ENCODE peak calls at places on chromosomes 16 and 17, in ten cellular contexts. Y is vagina; C is A549; M is endothelial cell of umbilical vein; P is adrenal gland; B is left lung; Z is naive thymus-derived CD4-positive, alpha-beta T cell; K is GM23248; V is PC-9; A is PC-3. Q is an unnamed sample.

GRCh38 chr16:58730724-58731370 is 3.3 kb downstream of the GOT2 start:
- DNase-seq in Y (no peak), C (no peak), M (no peak), P (no peak), B (no peak), Z (no peak), K (no peak), V (no peak), A (no peak), Q (no peak)

GRCh38 chr17:6110088-6110487 is 39.9 kb downstream of the WSCD1 start:
- DNase-seq in Y (no peak), C (no peak), M (no peak), P (no peak), B (no peak), Z (no peak), K (no peak), V (no peak), A (peak; percentile 56), Q (peak; percentile 45)

GRCh38 chr17:7806592-7806991 is 27.4 kb upstream of the KDM6B start:
- DNase-seq in Y (no peak), C (no peak), M (no peak), P (no peak), B (no peak), Z (no peak), K (no peak), V (no peak), A (no peak), Q (no peak)

GRCh38 chr16:53504665-53505064 is 1.7 kb upstream of the AKTIP start:
- DNase-seq in Y (no peak), C (no peak), M (peak; percentile 77), P (peak; percentile 15), B (no peak), Z (no peak), K (peak; percentile 59), V (no peak), A (no peak), Q (peak; percentile 9)

GRCh38 chr16:46885960-46886763 is 2.0 kb downstream of the GPT2 start:
- DNase-seq in Y (no peak), C (no peak), M (no peak), P (no peak), B (no peak), Z (no peak), K (peak; percentile 7), V (no peak), A (no peak), Q (peak; percentile 20)

GRCh38 chr16:15961060-15961511 is 11.7 kb downstream of the ABCC1 start:
- DNase-seq in Y (no peak), C (no peak), M (peak; percentile 77), P (no peak), B (no peak), Z (peak; percentile 79), K (no peak), V (no peak), A (no peak), Q (peak; percentile 34)

GRCh38 chr17:79874329-79874981 is 35.2 kb upstream of the CBX4 start:
- DNase-seq in Y (no peak), C (peak; percentile 72), M (peak; percentile 46), P (no peak), B (no peak), Z (peak; percentile 38), K (peak; percentile 40), V (no peak), A (peak; percentile 75), Q (peak; percentile 63)

GRCh38 chr17:58186591-58186990 is 5.9 kb upstream of the EPX start:
- DNase-seq in Y (no peak), C (no peak), M (no peak), P (no peak), B (no peak), Z (no peak), K (no peak), V (no peak), A (no peak), Q (no peak)

GRCh38 chr16:87832759-87833502 is 36.4 kb downstream of the SLC7A5 start:
- DNase-seq in Y (no peak), C (peak; percentile 54), M (no peak), P (no peak), B (no peak), Z (no peak), K (no peak), V (no peak), A (no peak), Q (no peak)

GRCh38 chr17:60141111-60142018 is 8.4 kb upstream of the CA4 start:
- DNase-seq in Y (no peak), C (no peak), M (no peak), P (peak; percentile 45), B (no peak), Z (no peak), K (peak; percentile 30), V (peak; percentile 44), A (no peak), Q (no peak)

DNA sequence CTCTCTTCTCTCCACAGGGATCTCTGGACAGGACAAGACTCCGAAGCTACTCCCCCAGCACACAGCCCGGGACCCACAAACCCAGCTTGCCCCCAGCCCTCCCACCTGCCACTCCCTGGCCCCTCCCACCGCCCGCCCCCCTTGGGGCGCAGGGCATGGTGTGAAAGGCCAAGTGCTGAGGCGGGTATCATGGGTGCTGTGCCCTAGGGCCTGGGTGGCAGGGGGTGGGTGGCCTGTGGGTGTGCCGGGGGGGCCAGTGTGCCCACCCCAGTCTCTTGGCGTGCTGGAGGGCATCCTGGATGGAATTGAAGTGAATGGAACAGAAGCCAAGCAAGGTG is 11.4 kb downstream of the THRA start:
- DNase-seq in Y (no peak), C (no peak), M (no peak), P (no peak), B (no peak), Z (no peak), K (no peak), V (no peak), A (no peak), Q (no peak)
- H3K4me1 ChIP-seq in Y (peaks cover 79% of the 10 kb centered on the region), C (peaks cover 71% of the 10 kb centered on the region), M (peaks cover 24% of the 10 kb centered on the region), P (peaks cover 83% of the 10 kb centered on the region), B (peaks cover 81% of the 10 kb centered on the region), Z (peaks cover 48% of the 10 kb centered on the region), K (peaks cover 39% of the 10 kb centered on the region), V (peaks cover 18% of the 10 kb centered on the region), A (peaks cover 20% of the 10 kb centered on the region), Q (peaks cover 13% of the 10 kb centered on the region)

DNA sequence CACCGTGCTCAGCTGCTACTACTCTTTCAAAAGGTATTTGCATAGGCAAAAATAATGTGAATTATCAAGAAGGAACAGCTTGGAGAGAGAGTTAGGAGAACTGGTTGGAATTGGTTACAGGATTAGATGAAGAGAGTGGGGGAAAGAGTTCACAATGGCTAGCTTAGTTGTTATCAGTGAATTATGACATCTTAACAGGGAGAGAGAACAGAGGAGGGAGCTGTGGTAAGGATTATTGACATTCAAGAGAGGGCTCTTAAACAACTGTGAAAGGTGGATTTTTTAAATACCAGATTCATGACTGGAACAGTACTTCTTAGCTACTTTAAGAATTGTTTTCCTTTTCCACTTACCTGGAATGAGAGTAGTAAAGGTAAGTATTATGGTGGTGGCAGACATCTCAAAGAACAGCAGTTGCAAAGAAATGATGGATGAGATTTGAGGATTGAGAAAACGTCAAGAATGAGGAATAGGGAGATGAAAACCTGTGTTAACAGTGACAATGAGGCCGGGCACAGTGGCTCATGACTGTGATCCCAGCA is 43.9 kb upstream of the SLC5A11 start:
- DNase-seq in Y (no peak), C (no peak), M (no peak), P (no peak), B (no peak), Z (no peak), K (no peak), V (no peak), A (no peak), Q (no peak)
- H3K27ac ChIP-seq in Y (no peak overlapping the region), C (no peak overlapping the region), M (no peak overlapping the region), P (no peak overlapping the region), B (no peak overlapping the region), Z (no peak overlapping the region), K (no peak overlapping the region), V (no peak overlapping the region), A (no peak overlapping the region), Q (no peak overlapping the region)

DNA sequence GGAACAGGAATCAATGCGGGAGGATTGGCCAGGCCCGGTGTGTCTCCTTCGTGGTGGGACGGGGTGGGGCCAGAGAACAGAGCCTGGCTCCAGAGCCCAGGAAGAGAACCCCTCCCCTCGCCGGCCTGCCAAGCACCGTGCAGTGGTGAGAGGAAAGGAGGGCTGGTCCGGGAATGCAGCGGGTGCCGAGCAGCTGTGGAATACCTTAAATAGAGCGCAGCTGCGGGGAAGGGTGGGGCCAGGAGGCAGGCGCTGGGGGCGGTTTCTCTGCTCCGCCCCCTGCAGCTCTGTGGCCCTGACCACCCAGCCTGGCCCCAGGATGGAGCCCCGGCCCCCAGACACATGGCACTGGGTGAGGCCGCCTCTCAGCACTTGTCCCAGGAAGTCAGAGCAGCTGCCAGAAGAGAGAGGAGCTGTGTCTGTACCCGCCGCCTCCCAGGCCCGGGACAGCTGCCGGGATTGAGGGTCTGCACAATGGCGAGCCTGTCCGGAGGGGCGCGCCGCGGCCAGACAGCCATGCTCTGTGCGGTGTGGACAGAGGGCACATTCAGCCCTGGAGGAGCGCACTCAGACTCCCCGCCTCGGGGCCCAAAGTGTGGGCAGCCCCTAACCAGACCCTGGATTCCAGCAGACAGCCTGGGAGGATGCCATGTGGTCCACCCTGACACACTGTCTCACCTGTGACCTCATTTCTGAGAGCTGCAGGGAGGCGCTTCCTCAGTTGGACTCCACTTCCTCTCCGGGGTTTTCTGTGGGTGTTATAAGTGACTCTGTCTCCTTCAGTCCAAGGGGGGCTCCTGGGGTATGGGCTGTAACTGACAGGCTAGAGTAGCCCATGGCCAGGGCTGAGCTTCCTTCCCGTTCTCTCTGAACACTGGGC is 268.8 kb downstream of the SEC14L1 start:
- DNase-seq in Y (no peak), C (no peak), M (no peak), P (no peak), B (peak; percentile 64), Z (no peak), K (peak; percentile 68), V (no peak), A (no peak), Q (no peak)
- H3K4me3 ChIP-seq in Y (no peak overlapping the region), C (no peak overlapping the region), M (no peak overlapping the region), P (no peak overlapping the region), B (no peak overlapping the region), Z (peak overlapping the region; percentile 36), K (no peak overlapping the region), V (no peak overlapping the region), A (no peak overlapping the region), Q (no peak overlapping the region)

GRCh38 chr16:85602402-85602801 is 10.7 kb upstream of the GSE1 start:
- DNase-seq in Y (no peak), C (no peak), M (no peak), P (no peak), B (no peak), Z (no peak), K (no peak), V (no peak), A (no peak), Q (no peak)

GRCh38 chr16:85601730-85602401 is 11.3 kb upstream of the GSE1 start:
- DNase-seq in Y (no peak), C (no peak), M (no peak), P (peak; percentile 48), B (no peak), Z (no peak), K (peak; percentile 54), V (no peak), A (no peak), Q (no peak)

GRCh38 chr16:85600905-85601639 is 12.1 kb upstream of the GSE1 start:
- DNase-seq in Y (no peak), C (no peak), M (no peak), P (no peak), B (no peak), Z (no peak), K (no peak), V (no peak), A (no peak), Q (no peak)

GRCh38 chr16:85598141-85598540 is 15.0 kb upstream of the GSE1 start:
- DNase-seq in Y (no peak), C (no peak), M (no peak), P (no peak), B (no peak), Z (no peak), K (no peak), V (no peak), A (no peak), Q (no peak)

GRCh38 chr16:85600078-85600477 is 13.0 kb upstream of the GSE1 start:
- DNase-seq in Y (no peak), C (no peak), M (no peak), P (no peak), B (no peak), Z (no peak), K (no peak), V (no peak), A (no peak), Q (no peak)
- H3K4me1 ChIP-seq in Y (peaks cover 41% of the 10 kb centered on the region), C (peaks cover 5% of the 10 kb centered on the region), M (no peaks in the 10 kb centered on the region), P (peaks cover 29% of the 10 kb centered on the region), B (peaks cover 11% of the 10 kb centered on the region), Z (no peaks in the 10 kb centered on the region), K (no peaks in the 10 kb centered on the region), V (no peaks in the 10 kb centered on the region), A (no peaks in the 10 kb centered on the region), Q (no peaks in the 10 kb centered on the region)

Q was measured in small intestine.